ENCODE peak calls at places on chromosomes 6 and 20, in six cellular contexts. One of them, this sample, is unnamed.

GRCh38 chr20:17417221-17417620 is 114.0 kb downstream of the BFSP1 start:
- DNase-seq in H9: no peak
- DNase-seq in RWPE2: no peak
- DNase-seq in hepatocyte: no peak
- DNase-seq in MM.1S: no peak
- DNase-seq in heart left ventricle: no peak
- DNase-seq in this sample: no peak

GRCh38 chr6:54282186-54282585 is 26.1 kb upstream of the TINAG start:
- DNase-seq in hepatocyte: no peak
- DNase-seq in RWPE2: no peak
- DNase-seq in MM.1S: no peak
- DNase-seq in H9: no peak
- DNase-seq in heart left ventricle: no peak
- DNase-seq in this sample: no peak

GRCh38 chr20:63747622-63748355 is 8.2 kb downstream of the SLC2A4RG start:
- DNase-seq in MM.1S: no peak
- DNase-seq in RWPE2: no peak
- DNase-seq in heart left ventricle: no peak
- DNase-seq in H9: no peak
- DNase-seq in hepatocyte: peak; percentile 4
- DNase-seq in this sample: no peak

GRCh38 chr6:150547511-150548222 is 52.0 kb upstream of the PLEKHG1 start:
- DNase-seq in H9: peak; percentile 40
- DNase-seq in RWPE2: no peak
- DNase-seq in MM.1S: no peak
- DNase-seq in hepatocyte: no peak
- DNase-seq in heart left ventricle: peak; percentile 88
- DNase-seq in this sample: no peak

GRCh38 chr6:121522265-121522664 is 86.8 kb downstream of the GJA1 start:
- DNase-seq in H9: no peak
- DNase-seq in RWPE2: no peak
- DNase-seq in MM.1S: no peak
- DNase-seq in heart left ventricle: no peak
- DNase-seq in hepatocyte: peak; percentile 48
- DNase-seq in this sample: peak; percentile 87

GRCh38 chr6:151765444-151765886 is 42.0 kb upstream of the ESR1 start:
- DNase-seq in MM.1S: peak; percentile 57
- DNase-seq in RWPE2: no peak
- DNase-seq in hepatocyte: peak; percentile 77
- DNase-seq in H9: no peak
- DNase-seq in heart left ventricle: peak; percentile 27
- DNase-seq in this sample: peak; percentile 75

GRCh38 chr6:151279891-151280290 is 40.1 kb downstream of the AKAP12 start:
- DNase-seq in heart left ventricle: no peak
- DNase-seq in RWPE2: no peak
- DNase-seq in H9: no peak
- DNase-seq in hepatocyte: no peak
- DNase-seq in MM.1S: no peak
- DNase-seq in this sample: no peak

GRCh38 chr6:106461084-106461483 is 100.6 kb downstream of the CRYBG1 start:
- DNase-seq in H9: no peak
- DNase-seq in RWPE2: no peak
- DNase-seq in MM.1S: no peak
- DNase-seq in hepatocyte: no peak
- DNase-seq in heart left ventricle: no peak
- DNase-seq in this sample: no peak

DNA sequence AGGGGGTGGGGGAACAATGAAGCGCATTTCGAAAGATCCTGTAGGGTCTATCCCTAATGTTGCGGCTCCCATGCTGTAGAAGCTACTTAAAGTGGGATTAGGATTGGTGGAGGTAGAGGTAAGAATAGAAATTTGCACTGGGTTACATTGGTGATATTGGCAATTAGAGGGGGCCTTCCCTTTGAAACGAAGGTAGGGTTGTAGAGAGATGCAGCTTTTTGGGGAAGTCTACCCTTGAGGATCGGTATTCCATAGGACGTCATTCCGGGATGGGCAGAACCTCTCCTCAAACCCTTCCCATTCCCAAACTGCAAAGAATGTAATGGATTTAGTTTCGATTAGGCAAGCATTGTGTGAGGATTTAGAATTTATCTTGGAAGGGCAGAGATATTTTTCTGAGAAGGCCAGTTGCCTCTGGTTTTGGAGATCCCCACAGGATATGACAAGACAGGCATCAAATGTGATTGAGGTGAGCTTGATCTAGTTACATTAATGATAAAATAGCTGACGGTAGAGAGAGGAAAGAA is 5.4 kb upstream of the ZNFX1 start:
- DNase-seq in MM.1S: no peak
- DNase-seq in hepatocyte: no peak
- DNase-seq in RWPE2: no peak
- DNase-seq in heart left ventricle: no peak
- DNase-seq in H9: no peak
- DNase-seq in this sample: no peak
- H3K9me3 ChIP-seq in MM.1S: no peaks in the 10 kb centered on the region
- H3K9me3 ChIP-seq in hepatocyte: no peaks in the 10 kb centered on the region
- H3K9me3 ChIP-seq in RWPE2: peaks cover 30% of the 10 kb centered on the region
- H3K9me3 ChIP-seq in heart left ventricle: peaks cover 52% of the 10 kb centered on the region
- H3K9me3 ChIP-seq in H9: no peaks in the 10 kb centered on the region
- H3K9me3 ChIP-seq in this sample: peaks cover 61% of the 10 kb centered on the region

GRCh38 chr20:59764037-59764436 is 159.7 kb downstream of the PHACTR3 start:
- DNase-seq in MM.1S: no peak
- DNase-seq in RWPE2: no peak
- DNase-seq in heart left ventricle: no peak
- DNase-seq in H9: no peak
- DNase-seq in hepatocyte: no peak
- DNase-seq in this sample: no peak

GRCh38 chr20:59770851-59771250 is 162.6 kb downstream of the SYCP2 start:
- DNase-seq in H9: no peak
- DNase-seq in MM.1S: no peak
- DNase-seq in hepatocyte: no peak
- DNase-seq in heart left ventricle: no peak
- DNase-seq in RWPE2: peak; percentile 79
- DNase-seq in this sample: no peak

GRCh38 chr20:59767656-59768055 is 163.3 kb downstream of the PHACTR3 start:
- DNase-seq in heart left ventricle: no peak
- DNase-seq in H9: no peak
- DNase-seq in hepatocyte: no peak
- DNase-seq in MM.1S: no peak
- DNase-seq in RWPE2: no peak
- DNase-seq in this sample: no peak

GRCh38 chr20:59770270-59770669 is 163.2 kb downstream of the SYCP2 start:
- DNase-seq in heart left ventricle: no peak
- DNase-seq in RWPE2: peak; percentile 63
- DNase-seq in MM.1S: no peak
- DNase-seq in hepatocyte: no peak
- DNase-seq in H9: no peak
- DNase-seq in this sample: no peak

GRCh38 chr20:59765599-59766177 is 161.3 kb downstream of the PHACTR3 start:
- DNase-seq in RWPE2: peak; percentile 74
- DNase-seq in heart left ventricle: no peak
- DNase-seq in hepatocyte: peak; percentile 25
- DNase-seq in MM.1S: peak; percentile 47
- DNase-seq in H9: peak; percentile 58
- DNase-seq in this sample: no peak
- H3K9me3 ChIP-seq in RWPE2: no peaks in the 10 kb centered on the region
- H3K9me3 ChIP-seq in heart left ventricle: no peaks in the 10 kb centered on the region
- H3K9me3 ChIP-seq in hepatocyte: no peaks in the 10 kb centered on the region
- H3K9me3 ChIP-seq in MM.1S: no peaks in the 10 kb centered on the region
- H3K9me3 ChIP-seq in H9: no peaks in the 10 kb centered on the region
- H3K9me3 ChIP-seq in this sample: no peaks in the 10 kb centered on the region

GRCh38 chr20:30168800-30169138 is 1088.7 kb upstream of the DEFB115 start:
- DNase-seq in heart left ventricle: no peak
- DNase-seq in MM.1S: no peak
- DNase-seq in hepatocyte: no peak
- DNase-seq in RWPE2: peak; percentile 66
- DNase-seq in H9: no peak
- DNase-seq in this sample: no peak
- H3K9me3 ChIP-seq in heart left ventricle: no peaks in the 10 kb centered on the region
- H3K9me3 ChIP-seq in MM.1S: no peaks in the 10 kb centered on the region
- H3K9me3 ChIP-seq in hepatocyte: no peaks in the 10 kb centered on the region
- H3K9me3 ChIP-seq in RWPE2: peaks cover 2% of the 10 kb centered on the region
- H3K9me3 ChIP-seq in H9: no peaks in the 10 kb centered on the region
- H3K9me3 ChIP-seq in this sample: no peaks in the 10 kb centered on the region

DNA sequence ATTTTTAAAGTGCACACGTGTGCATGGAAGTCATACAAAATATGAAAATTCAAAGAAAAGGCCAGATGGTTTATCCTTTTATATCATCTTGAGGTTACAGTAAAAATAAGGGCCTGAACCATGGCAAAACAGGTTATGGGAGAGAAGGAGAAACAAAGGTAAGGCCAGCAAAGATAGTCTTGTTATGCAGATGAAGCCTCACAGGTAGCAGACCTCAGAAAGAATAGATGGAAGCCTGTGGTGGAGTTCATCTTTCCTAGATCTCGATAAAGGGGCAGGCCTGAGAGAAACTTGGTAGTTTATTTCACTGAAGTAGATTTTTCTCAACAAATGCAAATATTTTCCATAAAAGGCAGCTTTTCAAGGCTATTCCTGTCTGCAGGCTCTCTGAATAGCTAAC is 693.8 kb downstream of the KHDRBS2 start:
- DNase-seq in heart left ventricle: no peak
- DNase-seq in MM.1S: no peak
- DNase-seq in RWPE2: no peak
- DNase-seq in hepatocyte: no peak
- DNase-seq in H9: no peak
- DNase-seq in this sample: no peak
- H3K9me3 ChIP-seq in heart left ventricle: no peaks in the 10 kb centered on the region
- H3K9me3 ChIP-seq in MM.1S: no peaks in the 10 kb centered on the region
- H3K9me3 ChIP-seq in RWPE2: peaks cover 4% of the 10 kb centered on the region
- H3K9me3 ChIP-seq in hepatocyte: no peaks in the 10 kb centered on the region
- H3K9me3 ChIP-seq in H9: no peaks in the 10 kb centered on the region
- H3K9me3 ChIP-seq in this sample: no peaks in the 10 kb centered on the region

This sample was measured in ascending aorta.